ENCODE peak calls at places on chromosome 10, in nine cellular contexts. One of them, this sample, is unnamed.

GRCh38 chr10:43253461-43254198 is 13.2 kb downstream of the RASGEF1A start:
- DNase-seq in BJ: no peak
- DNase-seq in choroid plexus epithelial cell: no peak
- DNase-seq in Panc1: no peak
- DNase-seq in tibial nerve: no peak
- DNase-seq in pancreas: peak
- DNase-seq in H7: peak
- DNase-seq in fibroblast of the aortic adventitia: no peak
- DNase-seq in MM.1S: no peak
- DNase-seq in this sample: no peak

GRCh38 chr10:61628875-61629513 is 33.7 kb upstream of the CABCOCO1 start:
- DNase-seq in Panc1: peak
- DNase-seq in pancreas: no peak
- DNase-seq in H7: no peak
- DNase-seq in tibial nerve: no peak
- DNase-seq in MM.1S: no peak
- DNase-seq in choroid plexus epithelial cell: peak
- DNase-seq in BJ: peak
- DNase-seq in fibroblast of the aortic adventitia: peak
- DNase-seq in this sample: peak

GRCh38 chr10:107583974-107584373 is 419.5 kb upstream of the SORCS1 start:
- DNase-seq in fibroblast of the aortic adventitia: peak
- DNase-seq in choroid plexus epithelial cell: peak
- DNase-seq in pancreas: no peak
- DNase-seq in H7: no peak
- DNase-seq in MM.1S: no peak
- DNase-seq in tibial nerve: no peak
- DNase-seq in BJ: no peak
- DNase-seq in Panc1: no peak
- DNase-seq in this sample: no peak

GRCh38 chr10:44347609-44348400 is 37.1 kb downstream of the CXCL12 start:
- DNase-seq in fibroblast of the aortic adventitia: no peak
- DNase-seq in pancreas: no peak
- DNase-seq in H7: no peak
- DNase-seq in MM.1S: no peak
- DNase-seq in tibial nerve: no peak
- DNase-seq in BJ: no peak
- DNase-seq in Panc1: no peak
- DNase-seq in choroid plexus epithelial cell: no peak
- DNase-seq in this sample: no peak

GRCh38 chr10:72062341-72062740 is 26.0 kb downstream of the SPOCK2 start:
- DNase-seq in H7: no peak
- DNase-seq in BJ: no peak
- DNase-seq in fibroblast of the aortic adventitia: no peak
- DNase-seq in pancreas: no peak
- DNase-seq in tibial nerve: no peak
- DNase-seq in Panc1: no peak
- DNase-seq in choroid plexus epithelial cell: no peak
- DNase-seq in MM.1S: no peak
- DNase-seq in this sample: no peak

GRCh38 chr10:323651-324293 is 188.5 kb downstream of the ZMYND11 start:
- DNase-seq in choroid plexus epithelial cell: peak
- DNase-seq in BJ: peak
- DNase-seq in MM.1S: no peak
- DNase-seq in H7: peak
- DNase-seq in Panc1: peak
- DNase-seq in pancreas: no peak
- DNase-seq in fibroblast of the aortic adventitia: peak
- DNase-seq in tibial nerve: peak
- DNase-seq in this sample: peak

GRCh38 chr10:117594722-117595121 is 52.2 kb downstream of the EMX2 start:
- DNase-seq in pancreas: no peak
- DNase-seq in choroid plexus epithelial cell: peak
- DNase-seq in H7: no peak
- DNase-seq in BJ: no peak
- DNase-seq in tibial nerve: no peak
- DNase-seq in Panc1: no peak
- DNase-seq in fibroblast of the aortic adventitia: no peak
- DNase-seq in MM.1S: no peak
- DNase-seq in this sample: no peak

GRCh38 chr10:63013755-63014154 is 119.4 kb upstream of the NRBF2 start:
- DNase-seq in fibroblast of the aortic adventitia: no peak
- DNase-seq in pancreas: no peak
- DNase-seq in tibial nerve: no peak
- DNase-seq in H7: no peak
- DNase-seq in choroid plexus epithelial cell: no peak
- DNase-seq in Panc1: no peak
- DNase-seq in MM.1S: no peak
- DNase-seq in BJ: no peak
- DNase-seq in this sample: no peak

DNA sequence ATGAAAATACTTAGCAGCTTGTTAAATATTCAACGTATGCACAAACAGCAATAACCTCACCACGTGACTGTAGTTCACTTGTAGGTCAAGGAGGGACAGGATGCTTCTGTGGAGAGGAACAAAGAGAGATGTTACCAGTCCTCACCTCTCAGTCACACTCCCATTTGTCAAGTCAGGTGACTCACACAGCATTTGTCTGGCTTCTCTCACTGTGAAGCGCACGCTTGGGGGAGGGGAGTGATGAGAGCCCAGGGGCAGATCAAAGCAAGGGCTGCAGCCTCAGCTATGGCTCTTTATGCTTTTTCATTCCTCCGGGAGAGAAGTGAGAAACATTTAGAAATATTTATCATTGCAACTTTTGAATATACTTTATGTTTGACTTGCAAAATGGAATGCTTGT is 2.9 kb upstream of the RBM20 start:
- DNase-seq in tibial nerve: no peak
- DNase-seq in fibroblast of the aortic adventitia: no peak
- DNase-seq in BJ: no peak
- DNase-seq in MM.1S: peak
- DNase-seq in Panc1: no peak
- DNase-seq in H7: peak
- DNase-seq in choroid plexus epithelial cell: no peak
- DNase-seq in pancreas: no peak
- DNase-seq in this sample: no peak
- H3K4me3 ChIP-seq in tibial nerve: no peak
- H3K4me3 ChIP-seq in fibroblast of the aortic adventitia: no peak
- H3K4me3 ChIP-seq in BJ: no peak
- H3K4me3 ChIP-seq in MM.1S: no peak
- H3K4me3 ChIP-seq in Panc1: no peak
- H3K4me3 ChIP-seq in H7: no peak
- H3K4me3 ChIP-seq in choroid plexus epithelial cell: no peak
- H3K4me3 ChIP-seq in pancreas: no peak
- H3K4me3 ChIP-seq in this sample: no peak

GRCh38 chr10:6044651-6045599 is 17.2 kb downstream of the IL2RA start:
- DNase-seq in MM.1S: no peak
- DNase-seq in choroid plexus epithelial cell: no peak
- DNase-seq in BJ: no peak
- DNase-seq in tibial nerve: no peak
- DNase-seq in fibroblast of the aortic adventitia: no peak
- DNase-seq in H7: no peak
- DNase-seq in pancreas: no peak
- DNase-seq in Panc1: no peak
- DNase-seq in this sample: no peak
- H3K4me3 ChIP-seq in MM.1S: no peak
- H3K4me3 ChIP-seq in choroid plexus epithelial cell: no peak
- H3K4me3 ChIP-seq in BJ: no peak
- H3K4me3 ChIP-seq in tibial nerve: no peak
- H3K4me3 ChIP-seq in fibroblast of the aortic adventitia: no peak
- H3K4me3 ChIP-seq in H7: no peak
- H3K4me3 ChIP-seq in pancreas: no peak
- H3K4me3 ChIP-seq in Panc1: no peak
- H3K4me3 ChIP-seq in this sample: no peak

GRCh38 chr10:37125921-37126320 is 523 bp downstream of the ANKRD30A start:
- DNase-seq in pancreas: no peak
- DNase-seq in tibial nerve: no peak
- DNase-seq in H7: peak
- DNase-seq in choroid plexus epithelial cell: no peak
- DNase-seq in BJ: no peak
- DNase-seq in MM.1S: no peak
- DNase-seq in Panc1: no peak
- DNase-seq in fibroblast of the aortic adventitia: no peak
- DNase-seq in this sample: no peak
- H3K4me3 ChIP-seq in pancreas: no peak
- H3K4me3 ChIP-seq in tibial nerve: no peak
- H3K4me3 ChIP-seq in H7: no peak
- H3K4me3 ChIP-seq in choroid plexus epithelial cell: no peak
- H3K4me3 ChIP-seq in BJ: no peak
- H3K4me3 ChIP-seq in MM.1S: no peak
- H3K4me3 ChIP-seq in Panc1: no peak
- H3K4me3 ChIP-seq in fibroblast of the aortic adventitia: no peak
- H3K4me3 ChIP-seq in this sample: no peak

DNA sequence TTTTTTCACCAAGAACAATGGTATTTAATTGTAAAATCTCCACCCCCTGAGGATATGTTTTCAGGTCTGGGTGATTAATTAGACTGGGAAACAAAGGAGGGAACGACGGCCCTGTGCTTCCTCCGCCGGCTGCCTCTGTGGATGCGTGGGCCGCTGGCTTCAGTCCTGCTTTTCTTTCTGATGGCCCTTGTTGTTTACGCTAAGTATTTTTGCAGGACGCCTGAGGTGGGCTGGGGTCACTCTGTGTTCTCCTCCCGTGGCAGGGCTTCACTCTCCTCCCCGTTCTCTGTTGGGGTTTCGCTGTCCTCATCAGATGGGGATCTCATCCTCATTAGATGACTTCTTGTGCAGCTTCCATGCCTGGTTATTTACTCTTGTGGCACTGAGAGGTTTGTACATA is 5.2 kb upstream of the ACBD5 start:
- DNase-seq in fibroblast of the aortic adventitia: no peak
- DNase-seq in H7: no peak
- DNase-seq in MM.1S: no peak
- DNase-seq in BJ: no peak
- DNase-seq in Panc1: no peak
- DNase-seq in choroid plexus epithelial cell: no peak
- DNase-seq in tibial nerve: no peak
- DNase-seq in pancreas: no peak
- DNase-seq in this sample: no peak
- H3K4me3 ChIP-seq in fibroblast of the aortic adventitia: no peak
- H3K4me3 ChIP-seq in H7: no peak
- H3K4me3 ChIP-seq in MM.1S: no peak
- H3K4me3 ChIP-seq in BJ: no peak
- H3K4me3 ChIP-seq in Panc1: no peak
- H3K4me3 ChIP-seq in choroid plexus epithelial cell: no peak
- H3K4me3 ChIP-seq in tibial nerve: no peak
- H3K4me3 ChIP-seq in pancreas: no peak
- H3K4me3 ChIP-seq in this sample: no peak

GRCh38 chr10:111078505-111079185 is 1.8 kb downstream of the ADRA2A start:
- DNase-seq in tibial nerve: no peak
- DNase-seq in MM.1S: no peak
- DNase-seq in fibroblast of the aortic adventitia: no peak
- DNase-seq in choroid plexus epithelial cell: no peak
- DNase-seq in H7: peak
- DNase-seq in BJ: no peak
- DNase-seq in Panc1: no peak
- DNase-seq in pancreas: no peak
- DNase-seq in this sample: no peak
- H3K4me3 ChIP-seq in tibial nerve: peak
- H3K4me3 ChIP-seq in MM.1S: no peak
- H3K4me3 ChIP-seq in fibroblast of the aortic adventitia: no peak
- H3K4me3 ChIP-seq in choroid plexus epithelial cell: no peak
- H3K4me3 ChIP-seq in H7: no peak
- H3K4me3 ChIP-seq in BJ: no peak
- H3K4me3 ChIP-seq in Panc1: no peak
- H3K4me3 ChIP-seq in pancreas: peak
- H3K4me3 ChIP-seq in this sample: no peak